ENCODE peak calls at places on chromosomes 12 and 14, in six cellular contexts. One of them, this sample, is unnamed.

GRCh38 chr12:70983692-70984091 is 63.2 kb upstream of the PTPRR start:
- DNase-seq in stomach: no peak
- DNase-seq in fibroblast of lung: peak; percentile 65
- DNase-seq in AG10803: peak; percentile 39
- DNase-seq in PC-3: no peak
- DNase-seq in GM12865: no peak
- DNase-seq in this sample: no peak

GRCh38 chr12:119748512-119748911 is 80.6 kb downstream of the PRKAB1 start:
- DNase-seq in stomach: no peak
- DNase-seq in fibroblast of lung: peak; percentile 61
- DNase-seq in AG10803: peak; percentile 43
- DNase-seq in PC-3: peak; percentile 22
- DNase-seq in GM12865: no peak
- DNase-seq in this sample: peak; percentile 76

GRCh38 chr12:53055471-53056266 is 5.8 kb downstream of the TNS2 start:
- DNase-seq in stomach: no peak
- DNase-seq in fibroblast of lung: no peak
- DNase-seq in AG10803: no peak
- DNase-seq in PC-3: no peak
- DNase-seq in GM12865: no peak
- DNase-seq in this sample: no peak

GRCh38 chr14:100526057-100526456 is 61.2 kb downstream of the BEGAIN start:
- DNase-seq in stomach: no peak
- DNase-seq in fibroblast of lung: no peak
- DNase-seq in AG10803: no peak
- DNase-seq in PC-3: no peak
- DNase-seq in GM12865: no peak
- DNase-seq in this sample: no peak

GRCh38 chr12:110717037-110717436 is 25.7 kb downstream of the PPP1CC start:
- DNase-seq in stomach: no peak
- DNase-seq in fibroblast of lung: no peak
- DNase-seq in AG10803: no peak
- DNase-seq in PC-3: no peak
- DNase-seq in GM12865: no peak
- DNase-seq in this sample: no peak

GRCh38 chr12:116609715-116610114 is 50.5 kb downstream of the MAP1LC3B2 start:
- DNase-seq in stomach: no peak
- DNase-seq in fibroblast of lung: no peak
- DNase-seq in AG10803: no peak
- DNase-seq in PC-3: peak; percentile 40
- DNase-seq in GM12865: peak; percentile 36
- DNase-seq in this sample: no peak

GRCh38 chr14:97412933-97413574 is 615.9 kb downstream of the VRK1 start:
- DNase-seq in stomach: no peak
- DNase-seq in fibroblast of lung: no peak
- DNase-seq in AG10803: no peak
- DNase-seq in PC-3: no peak
- DNase-seq in GM12865: peak; percentile 44
- DNase-seq in this sample: no peak

GRCh38 chr12:1972856-1973317 is 31.4 kb downstream of the DCP1B start:
- DNase-seq in stomach: no peak
- DNase-seq in fibroblast of lung: peak; percentile 54
- DNase-seq in AG10803: peak; percentile 25
- DNase-seq in PC-3: no peak
- DNase-seq in GM12865: no peak
- DNase-seq in this sample: no peak

GRCh38 chr12:57821474-57822214 is 3.1 kb upstream of the AVIL start:
- DNase-seq in stomach: no peak
- DNase-seq in fibroblast of lung: no peak
- DNase-seq in AG10803: no peak
- DNase-seq in PC-3: no peak
- DNase-seq in GM12865: no peak
- DNase-seq in this sample: no peak

GRCh38 chr14:50575769-50576168 is 15.8 kb downstream of the ATL1 start:
- DNase-seq in stomach: no peak
- DNase-seq in fibroblast of lung: no peak
- DNase-seq in AG10803: no peak
- DNase-seq in PC-3: no peak
- DNase-seq in GM12865: no peak
- DNase-seq in this sample: no peak

GRCh38 chr12:28568709-28569108 is 378.5 kb downstream of the CCDC91 start:
- DNase-seq in stomach: no peak
- DNase-seq in fibroblast of lung: peak; percentile 72
- DNase-seq in AG10803: peak; percentile 84
- DNase-seq in PC-3: no peak
- DNase-seq in GM12865: no peak
- DNase-seq in this sample: no peak

GRCh38 chr12:129394416-129394815 is 509.4 kb downstream of the TMEM132D start:
- DNase-seq in stomach: no peak
- DNase-seq in fibroblast of lung: no peak
- DNase-seq in AG10803: no peak
- DNase-seq in PC-3: no peak
- DNase-seq in GM12865: no peak
- DNase-seq in this sample: no peak

DNA sequence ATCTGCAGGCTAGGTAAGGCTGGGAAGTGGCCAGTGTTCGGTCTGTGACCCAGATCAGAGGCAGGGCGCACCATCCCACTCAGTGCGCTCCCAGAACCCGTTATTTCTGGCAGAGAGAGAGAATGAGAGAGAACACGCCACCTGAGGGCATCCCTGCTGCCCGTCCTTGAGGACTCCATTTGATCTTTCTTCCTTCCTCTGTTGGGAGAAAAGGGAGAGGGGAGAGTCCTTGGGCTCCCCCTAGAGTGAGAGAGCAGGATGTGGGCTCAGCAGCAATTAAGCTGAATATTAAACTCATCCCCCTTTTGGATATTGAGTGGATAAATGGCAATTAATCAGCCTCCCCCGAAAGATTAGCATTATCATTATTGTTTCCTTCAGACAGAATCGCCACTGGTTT is 70.6 kb downstream of the IFT43 start:
- DNase-seq in stomach: no peak
- DNase-seq in fibroblast of lung: peak; percentile 3
- DNase-seq in AG10803: no peak
- DNase-seq in PC-3: peak; percentile 39
- DNase-seq in GM12865: no peak
- DNase-seq in this sample: no peak
- TF ChIP-seq CTCF in stomach: no peak
- TF ChIP-seq CTCF in fibroblast of lung: peak; percentile 52
- TF ChIP-seq CTCF in AG10803: peak; percentile 44
- TF ChIP-seq CTCF in PC-3: peak; percentile 73
- TF ChIP-seq CTCF in GM12865: no peak
- TF ChIP-seq CTCF in this sample: peak; percentile 26

DNA sequence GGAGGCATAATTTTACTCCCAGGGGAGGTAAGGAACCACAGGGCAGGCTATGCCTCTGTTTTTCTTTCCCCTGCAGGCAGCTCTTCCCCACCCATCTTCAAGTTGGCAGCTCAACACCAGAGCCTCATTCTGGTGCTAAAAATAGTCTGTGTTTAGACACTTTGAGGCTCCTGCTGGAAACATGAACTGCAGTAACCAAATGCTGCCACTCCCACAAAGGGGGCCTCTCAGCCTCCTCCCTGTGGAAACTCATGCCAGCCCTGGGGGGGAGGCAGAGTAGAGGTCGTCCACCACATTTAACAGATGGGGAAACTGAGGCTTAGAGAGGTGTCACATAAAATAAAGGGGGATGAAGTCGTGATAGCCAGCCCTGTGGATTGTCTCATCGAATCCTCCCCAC is 61.4 kb downstream of the WSCD2 start:
- DNase-seq in stomach: no peak
- DNase-seq in fibroblast of lung: no peak
- DNase-seq in AG10803: no peak
- DNase-seq in PC-3: no peak
- DNase-seq in GM12865: no peak
- DNase-seq in this sample: no peak
- TF ChIP-seq CTCF in stomach: no peak
- TF ChIP-seq CTCF in fibroblast of lung: no peak
- TF ChIP-seq CTCF in AG10803: no peak
- TF ChIP-seq CTCF in PC-3: no peak
- TF ChIP-seq CTCF in GM12865: no peak
- TF ChIP-seq CTCF in this sample: no peak

DNA sequence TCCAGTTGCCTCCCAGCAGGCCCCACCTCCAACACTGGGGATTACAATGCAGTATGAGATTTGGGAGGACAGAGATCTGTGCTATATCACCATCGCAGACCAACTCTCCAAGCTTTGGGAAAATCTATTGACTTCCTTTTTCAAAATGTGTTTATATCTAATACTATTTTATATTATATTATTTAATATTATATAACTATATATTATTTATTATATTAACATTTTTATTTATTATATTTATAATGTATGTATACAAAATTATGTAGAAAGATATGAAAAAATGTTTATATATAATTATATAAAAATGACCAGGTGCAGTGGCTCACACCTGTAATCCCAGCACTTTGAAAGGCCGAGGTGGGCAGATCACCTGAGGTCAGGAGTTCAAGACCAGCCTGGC is 36.4 kb downstream of the DNAH10 start:
- DNase-seq in stomach: no peak
- DNase-seq in fibroblast of lung: no peak
- DNase-seq in AG10803: no peak
- DNase-seq in PC-3: no peak
- DNase-seq in GM12865: no peak
- DNase-seq in this sample: no peak
- TF ChIP-seq CTCF in stomach: no peak
- TF ChIP-seq CTCF in fibroblast of lung: no peak
- TF ChIP-seq CTCF in AG10803: no peak
- TF ChIP-seq CTCF in PC-3: no peak
- TF ChIP-seq CTCF in GM12865: no peak
- TF ChIP-seq CTCF in this sample: no peak

GRCh38 chr12:124332900-124333299 is 38.0 kb downstream of the RFLNA start:
- DNase-seq in stomach: no peak
- DNase-seq in fibroblast of lung: no peak
- DNase-seq in AG10803: no peak
- DNase-seq in PC-3: no peak
- DNase-seq in GM12865: no peak
- DNase-seq in this sample: no peak
- TF ChIP-seq CTCF in stomach: no peak
- TF ChIP-seq CTCF in fibroblast of lung: no peak
- TF ChIP-seq CTCF in AG10803: no peak
- TF ChIP-seq CTCF in PC-3: no peak
- TF ChIP-seq CTCF in GM12865: no peak
- TF ChIP-seq CTCF in this sample: no peak

GRCh38 chr12:124599074-124599999 is 31.9 kb upstream of the NCOR2 start:
- DNase-seq in stomach: no peak
- DNase-seq in fibroblast of lung: peak; percentile 85
- DNase-seq in AG10803: peak; percentile 72
- DNase-seq in PC-3: peak; percentile 80
- DNase-seq in GM12865: no peak
- DNase-seq in this sample: peak; percentile 48
- TF ChIP-seq CTCF in stomach: no peak
- TF ChIP-seq CTCF in fibroblast of lung: no peak
- TF ChIP-seq CTCF in AG10803: peak; percentile 52
- TF ChIP-seq CTCF in PC-3: peak; percentile 38
- TF ChIP-seq CTCF in GM12865: no peak
- TF ChIP-seq CTCF in this sample: peak; percentile 4

GRCh38 chr12:14776236-14776959 is 26.9 kb downstream of the WBP11 start:
- DNase-seq in stomach: no peak
- DNase-seq in fibroblast of lung: no peak
- DNase-seq in AG10803: peak; percentile 9
- DNase-seq in PC-3: peak; percentile 38
- DNase-seq in GM12865: no peak
- DNase-seq in this sample: no peak
- TF ChIP-seq CTCF in stomach: no peak
- TF ChIP-seq CTCF in fibroblast of lung: peak; percentile 24
- TF ChIP-seq CTCF in AG10803: peak; percentile 36
- TF ChIP-seq CTCF in PC-3: peak; percentile 53
- TF ChIP-seq CTCF in GM12865: peak; percentile 21
- TF ChIP-seq CTCF in this sample: no peak

This sample was measured in bronchial epithelial cell.